ENCODE peak calls at places on chromosome 10, in eight cellular contexts. One of them, this sample, is unnamed.

GRCh38 chr10:28036587-28036986 is 37.7 kb upstream of the ODAD2 start:
- DNase-seq in CD8-positive, alpha-beta T cell: no peak
- DNase-seq in A549: no peak
- DNase-seq in mesenchymal stem cell: peak
- DNase-seq in Peyer's patch: no peak
- DNase-seq in aorta: no peak
- DNase-seq in neuronal stem cell: no peak
- DNase-seq in left ventricle myocardium inferior: no peak
- DNase-seq in this sample: no peak

GRCh38 chr10:11861811-11862210 is 38.7 kb downstream of the PROSER2 start:
- DNase-seq in CD8-positive, alpha-beta T cell: no peak
- DNase-seq in A549: no peak
- DNase-seq in mesenchymal stem cell: no peak
- DNase-seq in Peyer's patch: peak
- DNase-seq in aorta: no peak
- DNase-seq in neuronal stem cell: no peak
- DNase-seq in left ventricle myocardium inferior: no peak
- DNase-seq in this sample: no peak

GRCh38 chr10:100338434-100339036 is 8.5 kb upstream of the SCD start:
- DNase-seq in CD8-positive, alpha-beta T cell: peak
- DNase-seq in A549: peak
- DNase-seq in mesenchymal stem cell: peak
- DNase-seq in Peyer's patch: peak
- DNase-seq in aorta: peak
- DNase-seq in neuronal stem cell: peak
- DNase-seq in left ventricle myocardium inferior: peak
- DNase-seq in this sample: peak

GRCh38 chr10:132508497-132509443 is 28.8 kb upstream of the INPP5A start:
- DNase-seq in CD8-positive, alpha-beta T cell: no peak
- DNase-seq in A549: no peak
- DNase-seq in mesenchymal stem cell: no peak
- DNase-seq in Peyer's patch: peak
- DNase-seq in aorta: peak
- DNase-seq in neuronal stem cell: no peak
- DNase-seq in left ventricle myocardium inferior: peak
- DNase-seq in this sample: no peak

GRCh38 chr10:18418579-18419210 is 232.7 kb downstream of the NSUN6 start:
- DNase-seq in CD8-positive, alpha-beta T cell: no peak
- DNase-seq in A549: no peak
- DNase-seq in mesenchymal stem cell: no peak
- DNase-seq in Peyer's patch: no peak
- DNase-seq in aorta: no peak
- DNase-seq in neuronal stem cell: no peak
- DNase-seq in left ventricle myocardium inferior: no peak
- DNase-seq in this sample: no peak

GRCh38 chr10:15775513-15775912 is 55.8 kb upstream of the ITGA8 start:
- DNase-seq in CD8-positive, alpha-beta T cell: no peak
- DNase-seq in A549: no peak
- DNase-seq in mesenchymal stem cell: peak
- DNase-seq in Peyer's patch: no peak
- DNase-seq in aorta: no peak
- DNase-seq in neuronal stem cell: no peak
- DNase-seq in left ventricle myocardium inferior: no peak
- DNase-seq in this sample: no peak

GRCh38 chr10:1368772-1369171 is 312.6 kb downstream of the WDR37 start:
- DNase-seq in CD8-positive, alpha-beta T cell: peak
- DNase-seq in A549: peak
- DNase-seq in mesenchymal stem cell: peak
- DNase-seq in Peyer's patch: peak
- DNase-seq in aorta: no peak
- DNase-seq in neuronal stem cell: peak
- DNase-seq in left ventricle myocardium inferior: no peak
- DNase-seq in this sample: no peak

GRCh38 chr10:102604379-102604960 is 39.8 kb upstream of the TRIM8 start:
- DNase-seq in CD8-positive, alpha-beta T cell: no peak
- DNase-seq in A549: peak
- DNase-seq in mesenchymal stem cell: peak
- DNase-seq in Peyer's patch: no peak
- DNase-seq in aorta: no peak
- DNase-seq in neuronal stem cell: no peak
- DNase-seq in left ventricle myocardium inferior: no peak
- DNase-seq in this sample: no peak

GRCh38 chr10:21572578-21572977 is 38.5 kb downstream of the MLLT10 start:
- DNase-seq in CD8-positive, alpha-beta T cell: no peak
- DNase-seq in A549: no peak
- DNase-seq in mesenchymal stem cell: peak
- DNase-seq in Peyer's patch: no peak
- DNase-seq in aorta: peak
- DNase-seq in neuronal stem cell: no peak
- DNase-seq in left ventricle myocardium inferior: no peak
- DNase-seq in this sample: no peak

GRCh38 chr10:6054884-6055283 is 7.3 kb downstream of the IL2RA start:
- DNase-seq in CD8-positive, alpha-beta T cell: no peak
- DNase-seq in A549: no peak
- DNase-seq in mesenchymal stem cell: no peak
- DNase-seq in Peyer's patch: peak
- DNase-seq in aorta: no peak
- DNase-seq in neuronal stem cell: no peak
- DNase-seq in left ventricle myocardium inferior: no peak
- DNase-seq in this sample: no peak

GRCh38 chr10:21087476-21087875 is 190.4 kb upstream of the NEBL start:
- DNase-seq in CD8-positive, alpha-beta T cell: no peak
- DNase-seq in A549: no peak
- DNase-seq in mesenchymal stem cell: no peak
- DNase-seq in Peyer's patch: no peak
- DNase-seq in aorta: no peak
- DNase-seq in neuronal stem cell: no peak
- DNase-seq in left ventricle myocardium inferior: no peak
- DNase-seq in this sample: no peak

GRCh38 chr10:130858626-130859025 is 452.9 kb downstream of the TCERG1L start:
- DNase-seq in CD8-positive, alpha-beta T cell: no peak
- DNase-seq in A549: no peak
- DNase-seq in mesenchymal stem cell: no peak
- DNase-seq in Peyer's patch: no peak
- DNase-seq in aorta: no peak
- DNase-seq in neuronal stem cell: no peak
- DNase-seq in left ventricle myocardium inferior: no peak
- DNase-seq in this sample: no peak

GRCh38 chr10:9824546-9825164 is 1193.0 kb upstream of the CELF2 start:
- DNase-seq in CD8-positive, alpha-beta T cell: no peak
- DNase-seq in A549: no peak
- DNase-seq in mesenchymal stem cell: no peak
- DNase-seq in Peyer's patch: peak
- DNase-seq in aorta: no peak
- DNase-seq in neuronal stem cell: no peak
- DNase-seq in left ventricle myocardium inferior: no peak
- DNase-seq in this sample: no peak

GRCh38 chr10:74585231-74586087 is 240.9 kb upstream of the KAT6B start:
- DNase-seq in CD8-positive, alpha-beta T cell: peak
- DNase-seq in A549: no peak
- DNase-seq in mesenchymal stem cell: peak
- DNase-seq in Peyer's patch: peak
- DNase-seq in aorta: no peak
- DNase-seq in neuronal stem cell: no peak
- DNase-seq in left ventricle myocardium inferior: no peak
- DNase-seq in this sample: no peak

GRCh38 chr10:92757066-92757716 is 67.4 kb downstream of the HHEX start:
- DNase-seq in CD8-positive, alpha-beta T cell: no peak
- DNase-seq in A549: peak
- DNase-seq in mesenchymal stem cell: peak
- DNase-seq in Peyer's patch: peak
- DNase-seq in aorta: peak
- DNase-seq in neuronal stem cell: no peak
- DNase-seq in left ventricle myocardium inferior: peak
- DNase-seq in this sample: peak

GRCh38 chr10:117370205-117370604 is 5.0 kb downstream of the PDZD8 start:
- DNase-seq in CD8-positive, alpha-beta T cell: no peak
- DNase-seq in A549: no peak
- DNase-seq in mesenchymal stem cell: no peak
- DNase-seq in Peyer's patch: no peak
- DNase-seq in aorta: no peak
- DNase-seq in neuronal stem cell: no peak
- DNase-seq in left ventricle myocardium inferior: no peak
- DNase-seq in this sample: no peak

GRCh38 chr10:129468187-129468586 is 1.1 kb downstream of the MGMT start:
- DNase-seq in CD8-positive, alpha-beta T cell: no peak
- DNase-seq in A549: no peak
- DNase-seq in mesenchymal stem cell: no peak
- DNase-seq in Peyer's patch: no peak
- DNase-seq in aorta: no peak
- DNase-seq in neuronal stem cell: no peak
- DNase-seq in left ventricle myocardium inferior: no peak
- DNase-seq in this sample: no peak

GRCh38 chr10:76324283-76324682 is 892.9 kb downstream of the LRMDA start:
- DNase-seq in CD8-positive, alpha-beta T cell: no peak
- DNase-seq in A549: no peak
- DNase-seq in mesenchymal stem cell: no peak
- DNase-seq in Peyer's patch: peak
- DNase-seq in aorta: peak
- DNase-seq in neuronal stem cell: no peak
- DNase-seq in left ventricle myocardium inferior: peak
- DNase-seq in this sample: peak

GRCh38 chr10:72694476-72695369 is 2.8 kb downstream of the MCU start:
- DNase-seq in CD8-positive, alpha-beta T cell: no peak
- DNase-seq in A549: peak
- DNase-seq in mesenchymal stem cell: peak
- DNase-seq in Peyer's patch: no peak
- DNase-seq in aorta: no peak
- DNase-seq in neuronal stem cell: no peak
- DNase-seq in left ventricle myocardium inferior: no peak
- DNase-seq in this sample: no peak

GRCh38 chr10:72692057-72692891 is at the start of gene MCU:
- DNase-seq in CD8-positive, alpha-beta T cell: peak
- DNase-seq in A549: peak
- DNase-seq in mesenchymal stem cell: peak
- DNase-seq in Peyer's patch: peak
- DNase-seq in aorta: peak
- DNase-seq in neuronal stem cell: peak
- DNase-seq in left ventricle myocardium inferior: peak
- DNase-seq in this sample: peak

GRCh38 chr10:72695496-72695895 is 3.6 kb downstream of the MCU start:
- DNase-seq in CD8-positive, alpha-beta T cell: no peak
- DNase-seq in A549: no peak
- DNase-seq in mesenchymal stem cell: no peak
- DNase-seq in Peyer's patch: no peak
- DNase-seq in aorta: no peak
- DNase-seq in neuronal stem cell: no peak
- DNase-seq in left ventricle myocardium inferior: no peak
- DNase-seq in this sample: no peak

GRCh38 chr10:72692897-72693598 is 1.1 kb downstream of the MCU start:
- DNase-seq in CD8-positive, alpha-beta T cell: peak
- DNase-seq in A549: no peak
- DNase-seq in mesenchymal stem cell: peak
- DNase-seq in Peyer's patch: no peak
- DNase-seq in aorta: no peak
- DNase-seq in neuronal stem cell: no peak
- DNase-seq in left ventricle myocardium inferior: no peak
- DNase-seq in this sample: no peak

DNA sequence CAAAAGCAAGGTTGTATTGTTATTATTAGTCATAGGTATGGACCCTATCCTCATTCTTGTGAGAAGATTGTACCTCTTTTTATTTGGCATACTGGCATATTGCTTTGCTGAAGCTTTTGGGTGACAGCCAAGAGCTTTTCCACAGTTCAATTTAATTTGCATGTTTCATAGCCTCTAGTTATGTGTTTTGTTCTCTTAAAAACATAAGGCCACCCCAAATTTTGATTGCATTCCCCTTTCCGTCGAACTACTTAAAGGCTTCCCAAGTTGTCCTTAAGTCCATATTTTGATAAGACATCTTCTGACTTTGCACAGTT is 1.6 kb downstream of the MCU start:
- DNase-seq in CD8-positive, alpha-beta T cell: no peak
- DNase-seq in A549: no peak
- DNase-seq in mesenchymal stem cell: no peak
- DNase-seq in Peyer's patch: no peak
- DNase-seq in aorta: no peak
- DNase-seq in neuronal stem cell: no peak
- DNase-seq in left ventricle myocardium inferior: no peak
- DNase-seq in this sample: no peak
- H3K27ac ChIP-seq in CD8-positive, alpha-beta T cell: no peak
- H3K27ac ChIP-seq in A549: peak
- H3K27ac ChIP-seq in mesenchymal stem cell: no peak
- H3K27ac ChIP-seq in Peyer's patch: no peak
- H3K27ac ChIP-seq in aorta: no peak
- H3K27ac ChIP-seq in neuronal stem cell: no peak
- H3K27ac ChIP-seq in left ventricle myocardium inferior: no peak
- H3K27ac ChIP-seq in this sample: no peak

DNA sequence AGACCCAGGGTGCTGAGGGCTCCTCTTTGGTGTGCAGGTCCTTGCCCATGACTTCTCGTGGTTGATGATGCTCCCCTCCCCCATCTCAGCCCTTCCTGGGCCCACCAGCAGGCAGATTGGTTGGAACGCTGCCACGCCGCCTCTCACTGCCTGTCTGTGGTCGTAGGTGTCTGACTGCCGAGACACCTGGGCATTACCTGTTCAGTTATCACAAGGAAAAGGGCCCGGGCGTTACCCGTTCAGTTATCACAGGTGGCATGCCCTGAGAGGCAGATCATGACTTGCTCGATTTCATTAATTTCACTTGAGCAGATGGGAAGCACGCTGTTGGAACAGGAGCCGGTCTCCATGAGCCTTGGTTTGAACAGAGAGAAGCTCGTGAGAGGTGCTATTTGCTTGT is 42.5 kb downstream of the TACR2 start:
- DNase-seq in CD8-positive, alpha-beta T cell: no peak
- DNase-seq in A549: no peak
- DNase-seq in mesenchymal stem cell: no peak
- DNase-seq in Peyer's patch: no peak
- DNase-seq in aorta: no peak
- DNase-seq in neuronal stem cell: no peak
- DNase-seq in left ventricle myocardium inferior: no peak
- DNase-seq in this sample: no peak
- H3K27ac ChIP-seq in CD8-positive, alpha-beta T cell: no peak
- H3K27ac ChIP-seq in A549: no peak
- H3K27ac ChIP-seq in mesenchymal stem cell: no peak
- H3K27ac ChIP-seq in Peyer's patch: no peak
- H3K27ac ChIP-seq in aorta: no peak
- H3K27ac ChIP-seq in neuronal stem cell: no peak
- H3K27ac ChIP-seq in left ventricle myocardium inferior: no peak
- H3K27ac ChIP-seq in this sample: no peak

DNA sequence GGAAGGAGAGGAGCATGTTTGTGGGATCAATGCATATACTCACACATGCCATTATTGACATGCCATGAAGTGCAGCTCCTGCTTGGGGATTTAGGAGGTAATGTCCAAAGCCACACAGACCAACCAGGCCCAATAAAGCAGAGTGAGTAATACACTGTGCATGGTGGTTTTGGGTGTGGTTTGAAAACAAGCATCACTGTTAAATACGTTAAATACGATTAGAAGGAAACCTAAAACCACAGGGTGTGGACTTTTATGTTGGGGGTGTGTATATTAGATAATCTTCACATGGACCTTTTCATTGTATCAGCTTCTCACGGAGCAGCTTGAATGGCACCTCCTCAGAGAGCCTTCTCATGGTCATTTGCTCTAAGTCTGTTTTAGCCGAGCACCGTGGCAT is 10.4 kb upstream of the EIF3A start:
- DNase-seq in CD8-positive, alpha-beta T cell: peak
- DNase-seq in A549: no peak
- DNase-seq in mesenchymal stem cell: no peak
- DNase-seq in Peyer's patch: no peak
- DNase-seq in aorta: no peak
- DNase-seq in neuronal stem cell: no peak
- DNase-seq in left ventricle myocardium inferior: no peak
- DNase-seq in this sample: no peak
- H3K27ac ChIP-seq in CD8-positive, alpha-beta T cell: peak
- H3K27ac ChIP-seq in A549: no peak
- H3K27ac ChIP-seq in mesenchymal stem cell: no peak
- H3K27ac ChIP-seq in Peyer's patch: peak
- H3K27ac ChIP-seq in aorta: no peak
- H3K27ac ChIP-seq in neuronal stem cell: no peak
- H3K27ac ChIP-seq in left ventricle myocardium inferior: no peak
- H3K27ac ChIP-seq in this sample: no peak

GRCh38 chr10:62092301-62092990 is 176.2 kb downstream of the RTKN2 start:
- DNase-seq in CD8-positive, alpha-beta T cell: no peak
- DNase-seq in A549: no peak
- DNase-seq in mesenchymal stem cell: no peak
- DNase-seq in Peyer's patch: no peak
- DNase-seq in aorta: no peak
- DNase-seq in neuronal stem cell: no peak
- DNase-seq in left ventricle myocardium inferior: no peak
- DNase-seq in this sample: no peak
- H3K27ac ChIP-seq in CD8-positive, alpha-beta T cell: no peak
- H3K27ac ChIP-seq in A549: peak
- H3K27ac ChIP-seq in mesenchymal stem cell: peak
- H3K27ac ChIP-seq in Peyer's patch: no peak
- H3K27ac ChIP-seq in aorta: no peak
- H3K27ac ChIP-seq in neuronal stem cell: no peak
- H3K27ac ChIP-seq in left ventricle myocardium inferior: peak
- H3K27ac ChIP-seq in this sample: no peak

This sample was measured in substantia nigra.